ENCODE peak calls at places on chromosomes 16 and 17, in nine cellular contexts. P is MM.1S; D is PC-3; J is aorta; Z is GM23338; K is fibroblast of lung; I is cardiac fibroblast; Q is mesendoderm; E is CD4-positive, alpha-beta memory T cell. N is an unnamed sample.
A peak's percentile ranks its signal among the peaks of the same experiment; 100 is the strongest.

GRCh38 chr17:7393613-7394451 is 493 bp downstream of the PLSCR3 start:
- DNase-seq in Q (peak; percentile 66), Z (peak; percentile 88), K (no peak), I (no peak), D (peak; percentile 34), E (peak; percentile 80), J (no peak), P (peak; percentile 57), N (no peak)

GRCh38 chr16:58862334-58863024 is 128.4 kb upstream of the GOT2 start:
- DNase-seq in D (no peak), K (no peak), E (no peak), I (no peak), J (no peak), Z (peak; percentile 69), Q (peak; percentile 75), P (no peak), N (no peak)

GRCh38 chr16:27318399-27319256 is 4.9 kb downstream of the IL4R start:
- DNase-seq in E (peak; percentile 33), D (no peak), J (peak; percentile 80), Z (no peak), K (no peak), I (peak; percentile 59), Q (peak; percentile 36), P (no peak), N (peak; percentile 81)

GRCh38 chr16:81394966-81395655 is 49.5 kb upstream of the CMIP start:
- DNase-seq in E (no peak), J (no peak), Z (no peak), K (no peak), D (no peak), P (no peak), I (peak; percentile 76), Q (no peak), N (no peak)

GRCh38 chr16:77657016-77657415 is 65.3 kb upstream of the NUDT7 start:
- DNase-seq in Q (peak; percentile 92), Z (peak; percentile 79), P (no peak), D (no peak), J (no peak), I (no peak), K (peak; percentile 22), E (no peak), N (no peak)

GRCh38 chr17:55259684-55260111 is 5.1 kb upstream of the HLF start:
- DNase-seq in E (no peak), Q (no peak), I (no peak), P (no peak), D (peak; percentile 31), Z (no peak), K (no peak), J (no peak), N (no peak)

GRCh38 chr17:80569936-80570335 is 25.3 kb downstream of the RPTOR start:
- DNase-seq in P (no peak), Q (no peak), D (no peak), I (no peak), J (no peak), E (no peak), K (no peak), Z (no peak), N (no peak)

GRCh38 chr16:23124315-23124714 is 24.9 kb downstream of the USP31 start:
- DNase-seq in I (peak; percentile 73), E (no peak), J (no peak), Z (no peak), P (no peak), Q (no peak), K (peak; percentile 85), D (peak; percentile 68), N (no peak)

GRCh38 chr16:4677390-4677789 is 16.0 kb upstream of the NUDT16L1 start:
- DNase-seq in Q (no peak), Z (no peak), K (no peak), P (no peak), I (no peak), D (no peak), E (no peak), J (no peak), N (no peak)

GRCh38 chr16:70635356-70636016 is 10.9 kb upstream of the IL34 start:
- DNase-seq in D (peak; percentile 68), E (no peak), I (peak; percentile 82), J (peak; percentile 65), P (no peak), Z (peak; percentile 40), K (peak; percentile 85), Q (no peak), N (no peak)

GRCh38 chr17:48631693-48632578 is 5.8 kb upstream of the HOXB9 start:
- DNase-seq in P (no peak), Q (peak; percentile 4), J (peak; percentile 10), D (no peak), E (no peak), Z (peak; percentile 19), K (no peak), I (no peak), N (peak; percentile 43)

GRCh38 chr17:61398721-61399130 is 917 bp upstream of the TBX2 start:
- DNase-seq in K (no peak), I (no peak), D (peak; percentile 35), Z (no peak), P (no peak), Q (no peak), J (no peak), E (no peak), N (no peak)
- H3K4me3 ChIP-seq in K (peak overlapping the region; percentile 83), I (peak overlapping the region; percentile 72), D (peak overlapping the region; percentile 72), Z (peak overlapping the region; percentile 53), P (peak overlapping the region; percentile 61), Q (no peak overlapping the region), J (peak overlapping the region; percentile 86), E (no peak overlapping the region), N (peak overlapping the region; percentile 64)

DNA sequence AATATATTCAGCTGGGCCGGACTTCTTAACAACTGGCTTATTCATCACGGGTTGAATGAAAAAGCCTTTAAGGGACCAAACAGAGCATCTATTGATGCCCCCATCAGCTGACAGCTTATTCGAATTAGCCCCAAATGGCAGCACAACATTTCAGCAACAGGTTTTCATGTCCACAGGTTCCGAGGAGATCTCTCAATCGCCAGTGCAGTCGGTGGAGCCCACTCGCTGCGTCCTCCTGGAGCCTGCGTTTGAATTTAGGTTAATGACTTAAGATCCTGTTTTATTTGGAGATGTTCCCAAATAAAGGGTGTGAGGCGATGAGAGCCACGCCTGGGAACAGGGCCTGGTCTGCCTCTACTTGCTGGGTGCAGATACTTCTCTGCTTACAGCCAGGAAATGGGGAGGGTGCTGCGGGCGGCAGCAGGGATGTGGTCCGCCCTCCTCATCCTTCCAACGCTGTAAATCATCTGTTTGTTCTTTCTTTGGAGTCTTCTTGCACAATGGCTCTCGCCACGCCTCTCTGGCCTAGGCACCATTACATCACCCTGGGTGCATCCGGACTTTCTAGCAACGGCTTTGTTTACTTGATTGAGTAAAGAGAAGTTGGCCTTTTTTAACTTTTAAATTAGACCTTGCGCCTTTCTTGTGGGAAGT is 22.6 kb downstream of the NDE1 start:
- DNase-seq in J (peak; percentile 96), Q (peak; percentile 3), P (no peak), I (peak; percentile 99), Z (peak; percentile 8), D (peak; percentile 92), E (peak; percentile 93), K (peak; percentile 99), N (peak; percentile 95)
- H3K4me3 ChIP-seq in J (no peak overlapping the region), Q (no peak overlapping the region), P (no peak overlapping the region), I (no peak overlapping the region), Z (no peak overlapping the region), D (peak overlapping the region; percentile 37), E (no peak overlapping the region), K (peak overlapping the region; percentile 22), N (peak overlapping the region; percentile 17)

GRCh38 chr17:1110844-1111598 is 68.8 kb downstream of the ABR start:
- DNase-seq in E (no peak), D (peak; percentile 87), Q (peak; percentile 84), P (no peak), Z (no peak), K (peak; percentile 89), J (peak; percentile 94), I (peak; percentile 71), N (no peak)
- H3K4me3 ChIP-seq in E (no peak overlapping the region), D (no peak overlapping the region), Q (no peak overlapping the region), P (no peak overlapping the region), Z (peak overlapping the region; percentile 87), K (no peak overlapping the region), J (no peak overlapping the region), I (no peak overlapping the region), N (no peak overlapping the region)

GRCh38 chr16:74296120-74296464 is 522 bp upstream of the PSMD7 start:
- DNase-seq in J (no peak), E (no peak), P (no peak), K (no peak), I (no peak), Z (peak; percentile 11), D (no peak), Q (no peak), N (no peak)
- H3K4me3 ChIP-seq in J (peak overlapping the region; percentile 93), E (peak overlapping the region; percentile 88), P (peak overlapping the region; percentile 89), K (peak overlapping the region; percentile 100), I (peak overlapping the region; percentile 93), Z (peak overlapping the region; percentile 96), D (peak overlapping the region; percentile 95), Q (peak overlapping the region; percentile 24), N (peak overlapping the region; percentile 75)

DNA sequence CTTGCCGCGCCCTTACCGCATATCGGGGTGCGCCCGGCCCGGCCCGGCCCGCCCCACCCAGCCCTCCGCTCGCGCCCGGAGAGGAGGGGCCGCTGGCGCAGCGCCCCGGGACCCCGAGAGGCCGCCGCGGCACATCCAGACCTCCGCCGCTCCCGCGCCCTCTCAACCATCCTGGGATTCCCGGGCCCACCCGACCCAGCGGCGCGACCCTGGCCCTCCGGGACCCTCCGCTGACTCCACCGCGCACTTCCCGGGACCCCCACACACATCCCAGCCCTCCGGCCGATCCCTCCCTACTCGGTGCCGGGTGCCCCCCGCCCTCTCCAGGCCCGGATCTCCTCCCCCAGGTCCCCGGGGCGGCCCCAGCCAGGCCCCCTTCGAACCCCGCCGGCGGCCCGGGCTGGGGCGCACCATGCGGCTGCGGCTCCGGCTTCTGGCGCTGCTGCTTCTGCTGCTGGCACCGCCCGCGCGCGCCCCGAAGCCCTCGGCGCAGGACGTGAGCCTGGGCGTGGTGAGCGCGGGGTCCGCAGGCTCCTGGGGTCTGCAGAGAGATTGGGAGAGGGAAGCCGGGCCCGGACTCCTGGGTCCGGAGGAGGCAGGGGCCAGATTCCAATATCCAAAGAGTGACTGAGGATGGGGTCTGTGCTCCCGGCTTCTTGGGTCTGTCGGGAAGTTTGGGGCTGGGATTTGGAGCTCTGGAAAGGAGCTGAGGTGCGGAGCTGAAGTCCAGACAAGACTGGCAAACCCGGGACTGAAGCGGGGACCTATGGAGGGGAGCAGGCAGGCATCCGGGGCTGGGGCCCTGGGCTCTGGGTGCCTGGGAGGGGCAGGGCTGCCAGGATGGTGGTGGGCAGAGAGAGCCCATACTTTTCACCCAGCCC is at the start of gene MMP25:
- DNase-seq in J (no peak), D (no peak), I (no peak), K (no peak), Q (no peak), E (no peak), Z (peak; percentile 80), P (no peak), N (no peak)
- H3K4me3 ChIP-seq in J (no peak within 1 kb of the TSS), D (peak within 1 kb of the TSS; percentile 74), I (peak within 1 kb of the TSS; percentile 44), K (peak within 1 kb of the TSS; percentile 47), Q (peak within 1 kb of the TSS; percentile 43), E (peak within 1 kb of the TSS; percentile 38), Z (peak within 1 kb of the TSS; percentile 94), P (peak within 1 kb of the TSS; percentile 51), N (peak within 1 kb of the TSS; percentile 60)